ENCODE peak calls at places on chromosomes 1 and 21, in seven cellular contexts. R is PC-3, T is hepatocyte, X is WERI-Rb-1, P is Caco-2, E is right atrium auricular region, Y is neuronal stem cell. F is an unnamed sample. For H3K27me3 and H3K36me3, the result is how much of the 10 kb centered on the place peaks cover.

GRCh38 chr1:231571904-231572303 is 43.4 kb downstream of the TSNAX start:
- DNase-seq in Y (no peak), T (no peak), P (no peak), R (no peak), E (no peak), X (no peak), F (no peak)

GRCh38 chr1:234731371-234732085 is 121.5 kb upstream of the IRF2BP2 start:
- DNase-seq in Y (no peak), X (no peak), R (peak), P (no peak), E (no peak), T (no peak), F (no peak)

GRCh38 chr1:76868916-76869315 is 1.6 kb downstream of the ST6GALNAC5 start:
- DNase-seq in R (no peak), E (no peak), X (no peak), P (no peak), Y (peak), T (peak), F (peak)

GRCh38 chr1:99465176-99465900 is 180.6 kb upstream of the PALMD start:
- DNase-seq in P (no peak), Y (no peak), R (peak), X (peak), E (no peak), T (no peak), F (no peak)

GRCh38 chr1:165895451-165895871 is 68.0 kb downstream of the UCK2 start:
- DNase-seq in P (no peak), T (no peak), Y (no peak), R (no peak), X (no peak), E (no peak), F (no peak)

GRCh38 chr1:225526878-225527277 is 99.0 kb upstream of the LBR start:
- DNase-seq in Y (no peak), T (no peak), E (no peak), P (no peak), R (no peak), X (no peak), F (no peak)

GRCh38 chr1:209652873-209653401 is 712 bp upstream of the LAMB3 start:
- DNase-seq in P (peak), X (no peak), R (peak), T (peak), E (peak), Y (no peak), F (peak)

GRCh38 chr1:211328084-211328694 is 1.6 kb downstream of the TRAF5 start:
- DNase-seq in T (no peak), X (no peak), P (no peak), Y (no peak), E (no peak), R (no peak), F (no peak)

GRCh38 chr1:62311473-62311943 is 7.7 kb downstream of the KANK4 start:
- DNase-seq in E (no peak), X (peak), R (no peak), Y (no peak), P (no peak), T (no peak), F (peak)

GRCh38 chr1:156822680-156823079 is 6.0 kb upstream of the SH2D2A start:
- DNase-seq in X (no peak), T (no peak), P (no peak), R (no peak), E (no peak), Y (no peak), F (no peak)

GRCh38 chr21:41736423-41736822 is 30.4 kb downstream of the RIPK4 start:
- DNase-seq in T (no peak), X (no peak), R (no peak), P (no peak), Y (no peak), E (no peak), F (no peak)

GRCh38 chr1:196423612-196424011 is 184.6 kb downstream of the KCNT2 start:
- DNase-seq in R (no peak), E (no peak), X (no peak), Y (no peak), P (no peak), T (no peak), F (no peak)

GRCh38 chr1:152623203-152623844 is 421 bp upstream of the LCE3A start:
- DNase-seq in X (peak), Y (no peak), P (no peak), R (peak), T (no peak), E (no peak), F (no peak)

GRCh38 chr1:208198271-208198670 is 45.9 kb downstream of the PLXNA2 start:
- DNase-seq in R (no peak), T (no peak), X (no peak), P (no peak), E (no peak), Y (peak), F (no peak)

GRCh38 chr1:241627453-241628329 is 12.5 kb downstream of the CHML start:
- DNase-seq in X (peak), T (peak), P (no peak), R (peak), Y (no peak), E (no peak), F (no peak)

GRCh38 chr1:67833595-67833926 is 294 bp upstream of the GNG12 start:
- DNase-seq in T (no peak), Y (no peak), E (no peak), X (no peak), R (peak), P (no peak), F (no peak)

GRCh38 chr21:38678827-38679226 is 126.9 kb upstream of the ETS2 start:
- DNase-seq in Y (no peak), X (no peak), R (no peak), E (no peak), P (no peak), T (no peak), F (no peak)

GRCh38 chr21:44714905-44715304 is 3.5 kb upstream of the TSPEAR start:
- DNase-seq in X (peak), P (no peak), E (no peak), Y (no peak), R (no peak), T (no peak), F (peak)

GRCh38 chr1:155989242-155989991 is 11.1 kb upstream of the ARHGEF2 start:
- DNase-seq in Y (no peak), X (peak), R (peak), E (peak), T (peak), P (peak), F (peak)

GRCh38 chr1:91787946-91788345 is 98.0 kb downstream of the TGFBR3 start:
- DNase-seq in R (no peak), P (no peak), Y (no peak), X (no peak), E (no peak), T (no peak), F (no peak)

GRCh38 chr1:151372411-151372934 is at the start of gene SELENBP1:
- DNase-seq in T (peak), Y (peak), E (peak), R (peak), X (peak), P (peak), F (peak)

GRCh38 chr1:161260346-161260745 is 1.8 kb downstream of the PCP4L1 start:
- DNase-seq in R (no peak), X (no peak), E (no peak), P (no peak), Y (no peak), T (no peak), F (no peak)

GRCh38 chr1:118933051-118933781 is 54.9 kb downstream of the TBX15 start:
- DNase-seq in E (no peak), T (no peak), X (no peak), P (no peak), Y (no peak), R (no peak), F (no peak)

GRCh38 chr1:114669562-114670082 is at the start of gene DENND2C:
- DNase-seq in X (no peak), Y (no peak), E (peak), P (no peak), R (no peak), T (no peak), F (peak)

GRCh38 chr1:111290104-111290503 is 547 bp upstream of the CHIA start:
- DNase-seq in T (no peak), R (no peak), X (no peak), E (no peak), P (no peak), Y (no peak), F (no peak)

GRCh38 chr21:45986316-45987051 is 4.9 kb downstream of the COL6A1 start:
- DNase-seq in E (no peak), R (no peak), P (peak), X (no peak), Y (no peak), T (no peak), F (peak)

GRCh38 chr1:150161747-150162581 is 12.2 kb downstream of the PLEKHO1 start:
- DNase-seq in X (no peak), Y (no peak), T (peak), R (no peak), E (no peak), P (no peak), F (peak)

GRCh38 chr1:97270508-97271307 is 549.1 kb downstream of the PTBP2 start:
- DNase-seq in P (no peak), E (no peak), T (peak), X (no peak), Y (no peak), R (no peak), F (no peak)

GRCh38 chr1:41615316-41615715 is 130.8 kb upstream of the EDN2 start:
- DNase-seq in T (no peak), X (no peak), P (no peak), R (no peak), Y (no peak), E (no peak), F (no peak)

GRCh38 chr1:166017395-166017794 is 149.4 kb downstream of the FAM78B start:
- DNase-seq in R (no peak), E (no peak), Y (peak), P (no peak), X (peak), T (no peak), F (peak)

GRCh38 chr1:4638347-4638734 is 16.1 kb upstream of the AJAP1 start:
- DNase-seq in P (no peak), Y (no peak), R (no peak), T (no peak), E (no peak), X (no peak), F (no peak)

GRCh38 chr1:44799770-44800584 is at the start of gene PLK3:
- DNase-seq in E (peak), T (peak), P (peak), Y (peak), R (peak), X (peak), F (peak)

GRCh38 chr1:173224280-173224886 is 17.3 kb upstream of the TNFSF4 start:
- DNase-seq in E (no peak), Y (no peak), T (no peak), R (no peak), X (no peak), P (no peak), F (no peak)

GRCh38 chr1:159960721-159961381 is 6.8 kb upstream of the SLAMF9 start:
- DNase-seq in T (peak), Y (no peak), P (no peak), X (no peak), E (peak), R (peak), F (no peak)

GRCh38 chr1:33460947-33461629 is 11.4 kb upstream of the ZSCAN20 start:
- DNase-seq in Y (no peak), T (no peak), E (no peak), P (no peak), R (no peak), X (no peak), F (no peak)

GRCh38 chr1:173195596-173196088 is 11.5 kb downstream of the TNFSF4 start:
- DNase-seq in E (no peak), R (no peak), P (no peak), Y (no peak), T (no peak), X (no peak), F (no peak)

GRCh38 chr1:247352175-247352574 is 20.5 kb upstream of the ZNF496 start:
- DNase-seq in Y (no peak), X (no peak), R (peak), E (no peak), P (no peak), T (no peak), F (no peak)

GRCh38 chr1:78101514-78101913 is 55.7 kb downstream of the GIPC2 start:
- DNase-seq in P (no peak), R (peak), X (no peak), Y (no peak), E (no peak), T (peak), F (no peak)

GRCh38 chr1:47725000-47725731 is 272.0 kb downstream of the TRABD2B start:
- DNase-seq in P (no peak), Y (no peak), E (no peak), X (no peak), R (peak), T (peak), F (peak)
- H3K27me3 ChIP-seq in P (under half), Y (under half), E (under half), X (half or more), R (under half), T (under half), F (under half)

DNA sequence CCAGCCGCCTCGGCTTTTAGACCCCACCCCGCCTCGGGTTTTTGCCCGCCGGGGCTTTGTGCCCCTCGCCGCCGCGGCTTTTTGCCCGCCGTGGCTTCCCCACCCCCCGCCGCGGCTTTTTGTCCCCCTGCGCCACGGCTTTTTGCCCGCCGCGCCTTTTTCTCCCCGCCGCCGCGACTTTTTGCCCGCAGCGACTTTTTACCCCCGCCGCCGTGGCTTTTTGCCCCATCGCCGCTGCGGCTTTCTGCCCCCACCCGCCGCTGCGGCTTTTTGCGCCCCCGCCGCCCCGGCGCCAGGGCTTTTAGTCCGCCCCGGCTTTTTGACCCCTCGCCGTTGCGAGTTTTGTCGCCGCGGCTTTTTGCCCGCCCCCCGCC is 474.4 kb downstream of the FAM72C start:
- DNase-seq in Y (no peak), R (no peak), T (peak), E (no peak), X (peak), P (no peak), F (peak)
- H3K4me3 ChIP-seq in Y (no peak), R (peak), T (no peak), E (peak), X (peak), P (no peak), F (no peak)

DNA sequence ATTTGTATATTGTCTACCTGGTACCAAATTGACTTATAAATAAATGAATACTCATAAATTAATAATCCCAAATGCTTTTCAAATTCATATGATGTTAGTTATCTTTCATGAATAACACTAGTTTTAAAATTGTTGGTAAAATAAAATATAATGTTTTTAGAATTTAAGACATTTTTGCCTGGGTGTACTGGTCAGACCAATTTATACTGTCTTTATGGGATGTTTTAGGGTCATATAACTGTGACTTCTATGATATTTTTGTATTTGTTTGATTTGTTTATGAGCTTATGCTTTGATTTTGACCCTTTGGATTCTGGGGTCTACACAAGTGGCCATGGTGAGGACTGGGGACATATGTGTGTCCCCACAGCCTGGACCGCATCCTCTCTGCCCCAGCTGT is 54.1 kb upstream of the KLHDC7A start:
- DNase-seq in Y (no peak), R (no peak), X (no peak), P (no peak), E (no peak), T (no peak), F (no peak)
- H3K36me3 ChIP-seq in Y (under half), R (under half), X (under half), P (under half), E (under half), T (under half), F (under half)

GRCh38 chr1:22246755-22247480 is 104.0 kb upstream of the WNT4 start:
- DNase-seq in X (no peak), Y (no peak), R (no peak), P (no peak), T (no peak), E (no peak), F (no peak)
- H3K27me3 ChIP-seq in X (under half), Y (under half), R (under half), P (under half), T (under half), E (under half), F (under half)

GRCh38 chr1:53270107-53270506 is 31.8 kb upstream of the MAGOH start:
- DNase-seq in X (peak), Y (no peak), T (no peak), E (no peak), P (no peak), R (no peak), F (no peak)
- H3K4me3 ChIP-seq in X (no peak), Y (no peak), T (no peak), E (no peak), P (no peak), R (no peak), F (no peak)

GRCh38 chr1:2908081-2908480 is 106.6 kb upstream of the TTC34 start:
- DNase-seq in Y (no peak), E (no peak), T (no peak), P (no peak), X (no peak), R (no peak), F (no peak)
- H3K36me3 ChIP-seq in Y (under half), E (under half), T (under half), P (under half), X (under half), R (under half), F (under half)

GRCh38 chr1:213651077-213651476 is 336.7 kb upstream of the PROX1 start:
- DNase-seq in T (no peak), E (no peak), Y (no peak), R (no peak), P (no peak), X (no peak), F (no peak)
- H3K27me3 ChIP-seq in T (under half), E (under half), Y (under half), R (half or more), P (under half), X (under half), F (under half)